ENCODE peak calls at places on chromosomes 6 and 20, in eight cellular contexts. D, L, K, W, F, I, A and M are unnamed samples.

GRCh38 chr6:40950986-40951730 is 87.9 kb downstream of the UNC5CL start:
- DNase-seq in D (no peak), L (no peak), K (peak), W (no peak), F (no peak), I (no peak), A (peak), M (no peak)

GRCh38 chr6:21593927-21594421 is 423 bp downstream of the SOX4 start:
- DNase-seq in D (peak), L (peak), K (peak), W (peak), F (no peak), I (no peak), A (no peak), M (peak)

GRCh38 chr20:58216334-58216733 is 12.1 kb downstream of the ANKRD60 start:
- DNase-seq in D (no peak), L (no peak), K (no peak), W (no peak), F (no peak), I (no peak), A (no peak), M (no peak)

GRCh38 chr20:25497586-25498279 is 87.6 kb downstream of the NINL start:
- DNase-seq in D (no peak), L (no peak), K (no peak), W (no peak), F (no peak), I (no peak), A (no peak), M (no peak)

GRCh38 chr6:116326392-116326717 is 44.4 kb upstream of the DSE start:
- DNase-seq in D (no peak), L (peak), K (no peak), W (no peak), F (no peak), I (no peak), A (no peak), M (no peak)

GRCh38 chr20:51286758-51287157 is 255.8 kb downstream of the NFATC2 start:
- DNase-seq in D (no peak), L (no peak), K (no peak), W (no peak), F (no peak), I (no peak), A (no peak), M (no peak)

GRCh38 chr6:912871-913663 is 220.1 kb upstream of the EXOC2 start:
- DNase-seq in D (no peak), L (peak), K (no peak), W (peak), F (no peak), I (no peak), A (peak), M (peak)

GRCh38 chr6:47069156-47069555 is 27.0 kb upstream of the ADGRF1 start:
- DNase-seq in D (no peak), L (no peak), K (no peak), W (no peak), F (no peak), I (no peak), A (no peak), M (no peak)

GRCh38 chr6:999552-999951 is 306.6 kb upstream of the EXOC2 start:
- DNase-seq in D (no peak), L (no peak), K (no peak), W (no peak), F (no peak), I (no peak), A (no peak), M (no peak)

GRCh38 chr20:39661833-39662232 is 699.7 kb downstream of the DHX35 start:
- DNase-seq in D (peak), L (no peak), K (no peak), W (no peak), F (no peak), I (no peak), A (peak), M (no peak)

GRCh38 chr20:37090357-37090871 is 5.4 kb downstream of the RBL1 start:
- DNase-seq in D (no peak), L (no peak), K (no peak), W (no peak), F (no peak), I (no peak), A (no peak), M (no peak)

GRCh38 chr6:138030872-138031271 is 76.3 kb downstream of the PERP start:
- DNase-seq in D (no peak), L (no peak), K (no peak), W (no peak), F (no peak), I (no peak), A (peak), M (no peak)

GRCh38 chr6:219641-220198 is 72.6 kb upstream of the DUSP22 start:
- DNase-seq in D (peak), L (peak), K (peak), W (no peak), F (no peak), I (peak), A (no peak), M (no peak)

GRCh38 chr6:44289726-44290125 is 19.5 kb downstream of the TMEM151B start:
- DNase-seq in D (no peak), L (peak), K (no peak), W (no peak), F (no peak), I (no peak), A (no peak), M (no peak)

GRCh38 chr6:136440187-136440582 is 110.0 kb downstream of the MAP7 start:
- DNase-seq in D (no peak), L (peak), K (no peak), W (no peak), F (no peak), I (no peak), A (peak), M (no peak)

GRCh38 chr6:165999279-165999678 is 168.4 kb downstream of the TBXT start:
- DNase-seq in D (no peak), L (no peak), K (no peak), W (no peak), F (no peak), I (no peak), A (no peak), M (no peak)

GRCh38 chr6:73739097-73739496 is 43.1 kb downstream of the CD109 start:
- DNase-seq in D (peak), L (no peak), K (peak), W (peak), F (no peak), I (no peak), A (peak), M (no peak)

GRCh38 chr6:33017024-33017423 is 7.6 kb upstream of the HLA-DOA start:
- DNase-seq in D (no peak), L (no peak), K (no peak), W (no peak), F (no peak), I (no peak), A (no peak), M (no peak)

GRCh38 chr6:43772571-43773049 is 2.6 kb downstream of the VEGFA start:
- DNase-seq in D (peak), L (peak), K (no peak), W (peak), F (no peak), I (peak), A (no peak), M (no peak)

GRCh38 chr20:61927193-61927825 is 138.4 kb downstream of the TAF4 start:
- DNase-seq in D (no peak), L (no peak), K (no peak), W (no peak), F (no peak), I (no peak), A (no peak), M (no peak)

GRCh38 chr6:29723666-29724588 is 693 bp downstream of the HLA-F start:
- DNase-seq in D (no peak), L (peak), K (no peak), W (no peak), F (no peak), I (peak), A (no peak), M (no peak)

GRCh38 chr6:16354692-16355091 is 116.3 kb downstream of the GMPR start:
- DNase-seq in D (peak), L (no peak), K (peak), W (no peak), F (no peak), I (no peak), A (no peak), M (no peak)

GRCh38 chr6:45076217-45076616 is 251.9 kb upstream of the RUNX2 start:
- DNase-seq in D (no peak), L (no peak), K (no peak), W (no peak), F (no peak), I (no peak), A (no peak), M (no peak)

GRCh38 chr6:109303647-109304283 is 78.5 kb downstream of the CD164 start:
- DNase-seq in D (no peak), L (no peak), K (no peak), W (no peak), F (no peak), I (no peak), A (peak), M (no peak)

GRCh38 chr20:47796952-47797351 is 11.7 kb upstream of the SULF2 start:
- DNase-seq in D (no peak), L (no peak), K (no peak), W (no peak), F (no peak), I (no peak), A (no peak), M (no peak)

GRCh38 chr6:12152023-12152960 is 137.9 kb upstream of the EDN1 start:
- DNase-seq in D (no peak), L (no peak), K (no peak), W (no peak), F (no peak), I (no peak), A (no peak), M (no peak)

GRCh38 chr6:169820358-169820757 is 68.9 kb downstream of the ERMARD start:
- DNase-seq in D (no peak), L (no peak), K (no peak), W (no peak), F (no peak), I (no peak), A (no peak), M (no peak)

GRCh38 chr6:108168501-108168979 is 2.7 kb downstream of the NR2E1 start:
- DNase-seq in D (no peak), L (peak), K (no peak), W (no peak), F (no peak), I (no peak), A (no peak), M (no peak)

GRCh38 chr6:94341173-94341572 is 921.8 kb upstream of the EPHA7 start:
- DNase-seq in D (no peak), L (no peak), K (no peak), W (no peak), F (no peak), I (no peak), A (no peak), M (no peak)

GRCh38 chr6:63560806-63561672 is 11.2 kb upstream of the LOC128125822 start:
- DNase-seq in D (peak), L (no peak), K (peak), W (no peak), F (no peak), I (no peak), A (peak), M (no peak)

GRCh38 chr6:18997375-18997826 is 610.3 kb downstream of the RNF144B start:
- DNase-seq in D (no peak), L (no peak), K (no peak), W (peak), F (no peak), I (no peak), A (peak), M (no peak)

GRCh38 chr6:6566766-6567165 is 21.8 kb upstream of the LY86 start:
- DNase-seq in D (no peak), L (no peak), K (no peak), W (no peak), F (no peak), I (no peak), A (no peak), M (no peak)

GRCh38 chr20:32575805-32576204 is 9.3 kb downstream of the NOL4L start:
- DNase-seq in D (no peak), L (no peak), K (no peak), W (no peak), F (no peak), I (no peak), A (no peak), M (no peak)